ENCODE peak calls at places on chromosomes 2 and 18, in six cellular contexts. D is K562, N is GM23338, C is GM12878, L is Panc1, A is HCT116. I is an unnamed sample.

GRCh38 chr2:183079335-183079775 is 808 bp downstream of the DUSP19 start:
- DNase-seq in D (no peak), N (no peak), C (no peak), L (no peak), A (no peak), I (no peak)

GRCh38 chr2:55363636-55364035 is 56.0 kb downstream of the CCDC88A start:
- DNase-seq in D (no peak), N (no peak), C (no peak), L (no peak), A (no peak), I (no peak)

GRCh38 chr2:200383380-200384110 is 77.1 kb downstream of the SPATS2L start:
- DNase-seq in D (no peak), N (peak), C (peak), L (no peak), A (no peak), I (no peak)

GRCh38 chr2:238097988-238098853 is 1.9 kb upstream of the ESPNL start:
- DNase-seq in D (peak), N (peak), C (no peak), L (peak), A (peak), I (peak)

GRCh38 chr18:58861353-58861752 is 3.3 kb upstream of the ZNF532 start:
- DNase-seq in D (no peak), N (peak), C (no peak), L (no peak), A (no peak), I (no peak)

GRCh38 chr2:169693344-169693743 is 861 bp downstream of the CFAP210 start:
- DNase-seq in D (peak), N (peak), C (no peak), L (no peak), A (peak), I (peak)

GRCh38 chr2:102057502-102058292 is 65.9 kb downstream of the IL1R2 start:
- DNase-seq in D (no peak), N (no peak), C (peak), L (no peak), A (no peak), I (no peak)

GRCh38 chr2:165277860-165278656 is 38.8 kb downstream of the SCN2A start:
- DNase-seq in D (no peak), N (no peak), C (no peak), L (no peak), A (no peak), I (no peak)

GRCh38 chr2:84953535-84953934 is 17.4 kb upstream of the KCMF1 start:
- DNase-seq in D (no peak), N (no peak), C (no peak), L (no peak), A (no peak), I (no peak)

GRCh38 chr18:54924948-54925347 is 34.3 kb downstream of the CCDC68 start:
- DNase-seq in D (no peak), N (no peak), C (no peak), L (no peak), A (no peak), I (no peak)

GRCh38 chr2:158099716-158100115 is 2.0 kb upstream of the UPP2 start:
- DNase-seq in D (no peak), N (no peak), C (no peak), L (no peak), A (no peak), I (no peak)

GRCh38 chr2:24831736-24832421 is 38.7 kb downstream of the CENPO start:
- DNase-seq in D (no peak), N (no peak), C (no peak), L (no peak), A (no peak), I (no peak)

GRCh38 chr2:41527525-41528323 is 520.1 kb upstream of the PKDCC start:
- DNase-seq in D (no peak), N (no peak), C (no peak), L (no peak), A (no peak), I (no peak)

GRCh38 chr2:189142893-189143759 is 36.4 kb downstream of the COL5A2 start:
- DNase-seq in D (peak), N (peak), C (peak), L (peak), A (peak), I (peak)

GRCh38 chr2:239916205-239917127 is 108.7 kb downstream of the NDUFA10 start:
- DNase-seq in D (no peak), N (no peak), C (no peak), L (no peak), A (no peak), I (no peak)

GRCh38 chr2:176200971-176201370 is 12.5 kb downstream of the HOXD1 start:
- DNase-seq in D (no peak), N (no peak), C (no peak), L (no peak), A (no peak), I (no peak)

GRCh38 chr18:38028941-38029340 is 463.3 kb upstream of the CELF4 start:
- DNase-seq in D (no peak), N (no peak), C (no peak), L (no peak), A (no peak), I (no peak)

GRCh38 chr2:166419616-166419934 is 43.8 kb upstream of the SCN9A start:
- DNase-seq in D (no peak), N (peak), C (no peak), L (no peak), A (peak), I (no peak)

GRCh38 chr2:195863564-195863963 is 205.1 kb downstream of the DNAH7 start:
- DNase-seq in D (no peak), N (no peak), C (no peak), L (no peak), A (no peak), I (peak)

GRCh38 chr18:57029761-57030160 is 117.1 kb upstream of the BOD1L2 start:
- DNase-seq in D (no peak), N (peak), C (no peak), L (no peak), A (no peak), I (no peak)

GRCh38 chr2:105712166-105712915 is 32.4 kb upstream of the NCK2 start:
- DNase-seq in D (no peak), N (no peak), C (no peak), L (peak), A (no peak), I (no peak)

GRCh38 chr2:136171223-136171622 is 53.3 kb upstream of the CXCR4 start:
- DNase-seq in D (no peak), N (no peak), C (no peak), L (no peak), A (no peak), I (no peak)

GRCh38 chr2:6946722-6947121 is 29.5 kb downstream of the RNF144A start:
- DNase-seq in D (no peak), N (no peak), C (no peak), L (peak), A (no peak), I (no peak)

GRCh38 chr18:46668135-46668534 is 11.1 kb upstream of the LOXHD1 start:
- DNase-seq in D (no peak), N (peak), C (no peak), L (no peak), A (no peak), I (no peak)

GRCh38 chr2:224712346-224712745 is 3.8 kb downstream of the CCDC195 start:
- DNase-seq in D (no peak), N (no peak), C (no peak), L (no peak), A (no peak), I (no peak)

GRCh38 chr2:188897096-188897495 is 77.1 kb upstream of the COL3A1 start:
- DNase-seq in D (no peak), N (no peak), C (no peak), L (no peak), A (no peak), I (no peak)

GRCh38 chr2:131037398-131038257 is 55.6 kb downstream of the FAM168B start:
- DNase-seq in D (no peak), N (no peak), C (no peak), L (no peak), A (no peak), I (no peak)

GRCh38 chr2:45881970-45882581 is 230.6 kb downstream of the PRKCE start:
- DNase-seq in D (no peak), N (no peak), C (no peak), L (no peak), A (no peak), I (no peak)

GRCh38 chr18:2035056-2035455 is 536.2 kb downstream of the METTL4 start:
- DNase-seq in D (no peak), N (no peak), C (no peak), L (no peak), A (no peak), I (no peak)

GRCh38 chr2:204715332-204715731 is 170.1 kb downstream of the PARD3B start:
- DNase-seq in D (no peak), N (no peak), C (no peak), L (no peak), A (no peak), I (no peak)

GRCh38 chr2:155727097-155727906 is 605.2 kb downstream of the NR4A2 start:
- DNase-seq in D (no peak), N (peak), C (no peak), L (no peak), A (no peak), I (no peak)

DNA sequence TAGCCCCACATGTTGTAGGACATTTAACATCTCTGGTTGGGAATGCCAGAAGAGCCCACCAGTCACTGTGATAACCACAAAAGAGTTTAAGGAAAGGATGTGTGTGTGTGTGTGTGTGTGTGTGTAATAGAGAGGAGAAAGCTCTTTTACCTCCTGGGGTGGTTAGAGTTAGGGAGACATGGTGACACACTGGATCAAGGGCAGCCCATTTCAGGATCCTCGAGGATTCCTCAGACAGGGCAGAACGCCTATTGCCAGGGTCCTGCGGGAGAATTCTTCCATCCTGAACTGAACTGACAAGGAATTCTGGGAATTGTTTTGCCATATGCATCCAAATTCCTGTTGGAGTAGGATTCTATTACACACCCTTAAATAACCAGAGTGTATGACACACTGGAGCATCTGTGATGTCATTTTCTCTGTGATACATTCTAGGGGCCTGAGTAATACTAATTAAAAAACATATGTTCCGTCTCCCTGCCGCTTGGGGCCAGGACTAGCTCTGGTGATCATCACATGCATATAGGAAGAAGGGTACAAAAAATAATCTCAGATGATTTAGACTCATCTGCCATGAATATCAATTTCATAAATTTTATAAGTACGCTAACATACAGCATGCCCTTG is 156.4 kb upstream of the MMADHC start:
- DNase-seq in D (no peak), N (no peak), C (no peak), L (no peak), A (no peak), I (no peak)
- H3K4me3 ChIP-seq in D (no peak), N (no peak), C (no peak), L (no peak), A (no peak), I (no peak)

DNA sequence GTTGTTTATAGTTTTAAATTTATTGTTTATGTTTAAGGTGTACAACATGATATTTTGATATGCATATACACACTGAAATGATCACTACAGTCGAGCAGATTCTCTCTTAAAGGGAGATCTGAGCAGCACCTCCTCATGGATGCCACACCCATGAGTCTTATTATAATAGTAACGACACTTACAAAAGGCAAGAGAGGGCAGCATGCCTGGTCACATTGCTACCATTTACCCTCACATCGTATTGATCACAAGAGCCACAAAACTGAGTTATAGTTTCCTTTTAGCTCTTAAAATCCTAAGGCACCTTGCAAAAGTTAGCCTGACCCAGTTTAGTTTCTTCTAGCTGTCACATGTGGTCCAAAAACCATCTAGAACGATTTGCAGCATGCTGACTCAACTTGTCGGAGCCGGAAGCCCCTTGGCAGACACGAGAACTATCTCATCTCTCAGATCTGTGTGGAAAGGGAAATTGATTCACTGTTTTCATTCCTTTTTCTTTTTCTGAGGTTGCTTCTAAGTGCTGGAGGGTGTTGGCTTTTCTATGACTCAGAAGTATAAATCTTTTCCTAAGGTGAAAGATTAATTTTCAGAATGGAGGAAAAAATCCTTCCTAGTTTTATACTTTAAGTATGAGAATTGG is 85.3 kb downstream of the CDC42EP3 start:
- DNase-seq in D (no peak), N (no peak), C (peak), L (no peak), A (peak), I (no peak)
- H3K27ac ChIP-seq in D (peak), N (no peak), C (peak), L (no peak), A (peak), I (no peak)

GRCh38 chr2:70532244-70532935 is 21.2 kb downstream of the TGFA start:
- DNase-seq in D (no peak), N (no peak), C (no peak), L (no peak), A (no peak), I (no peak)

GRCh38 chr2:70531419-70532130 is 22.1 kb downstream of the TGFA start:
- DNase-seq in D (no peak), N (no peak), C (no peak), L (no peak), A (no peak), I (no peak)

GRCh38 chr2:70536517-70537060 is 17.0 kb downstream of the TGFA start:
- DNase-seq in D (no peak), N (no peak), C (no peak), L (no peak), A (no peak), I (no peak)

GRCh38 chr2:70535573-70535972 is 18.1 kb downstream of the TGFA start:
- DNase-seq in D (no peak), N (no peak), C (no peak), L (no peak), A (no peak), I (no peak)

DNA sequence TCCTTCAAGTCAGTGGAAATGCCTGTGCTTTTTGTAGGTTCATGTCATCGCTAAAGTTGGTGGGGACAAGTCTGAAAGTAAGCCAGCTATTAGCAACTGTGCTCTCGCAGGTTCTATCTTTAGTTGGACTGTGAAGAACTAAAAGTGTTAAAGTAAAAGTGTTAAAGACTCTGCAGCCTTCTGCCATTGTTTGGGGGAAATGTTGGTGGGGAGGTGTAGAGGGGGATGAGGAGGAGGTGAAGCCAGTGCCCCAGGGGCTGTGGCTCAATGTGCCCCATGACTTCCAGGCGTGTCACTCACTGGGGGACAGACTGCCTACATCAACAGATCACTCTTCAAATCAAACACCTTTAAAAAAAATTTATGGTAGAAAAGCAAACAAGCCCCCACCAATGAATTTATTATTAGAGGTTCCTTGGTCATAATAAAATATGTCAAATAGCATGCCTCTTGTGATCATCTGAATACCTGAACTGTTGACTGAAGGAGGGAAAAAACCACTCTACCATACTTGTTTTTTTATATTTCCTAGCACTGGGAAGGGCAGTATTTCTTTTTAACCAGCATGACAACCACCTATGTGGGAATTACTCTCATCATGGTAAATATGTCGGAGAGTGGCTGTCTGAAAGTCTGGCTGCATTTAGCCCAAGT is 19.3 kb downstream of the TGFA start:
- DNase-seq in D (no peak), N (no peak), C (no peak), L (no peak), A (no peak), I (no peak)
- TF ChIP-seq REST in D (no peak), N (no peak), C (no peak), L (no peak), A (no peak), I (no peak)

GRCh38 chr2:31413025-31413424 is 1.5 kb downstream of the XDH start:
- DNase-seq in D (no peak), N (no peak), C (no peak), L (no peak), A (no peak), I (no peak)
- H3K4me3 ChIP-seq in D (no peak), N (no peak), C (no peak), L (no peak), A (no peak), I (no peak)

DNA sequence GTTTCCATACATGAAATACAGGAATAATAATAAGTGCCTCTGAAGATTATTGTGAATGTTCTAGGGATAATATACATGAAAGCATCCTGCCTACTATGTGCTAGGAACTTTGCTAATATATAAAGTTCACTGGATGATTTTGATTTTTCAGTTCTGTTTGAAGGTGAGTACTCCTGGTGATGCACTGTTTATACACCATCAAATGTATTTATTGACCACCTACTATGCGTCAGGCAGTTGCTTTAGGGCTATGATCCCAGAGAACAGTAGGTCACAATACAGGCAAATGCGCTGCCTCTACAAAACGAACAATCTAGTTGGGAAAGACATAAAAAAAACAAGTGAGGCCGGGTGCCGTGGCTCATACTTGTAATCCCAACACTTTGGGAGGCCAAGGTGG is 10.7 kb downstream of the TXNDC9 start:
- DNase-seq in D (no peak), N (no peak), C (no peak), L (no peak), A (no peak), I (no peak)
- H3K27ac ChIP-seq in D (no peak), N (no peak), C (no peak), L (no peak), A (no peak), I (no peak)

GRCh38 chr2:156826342-156826933 is 390.3 kb downstream of the GPD2 start:
- DNase-seq in D (no peak), N (no peak), C (no peak), L (no peak), A (no peak), I (no peak)
- TF ChIP-seq REST in D (no peak), N (no peak), C (no peak), L (no peak), A (no peak), I (no peak)

DNA sequence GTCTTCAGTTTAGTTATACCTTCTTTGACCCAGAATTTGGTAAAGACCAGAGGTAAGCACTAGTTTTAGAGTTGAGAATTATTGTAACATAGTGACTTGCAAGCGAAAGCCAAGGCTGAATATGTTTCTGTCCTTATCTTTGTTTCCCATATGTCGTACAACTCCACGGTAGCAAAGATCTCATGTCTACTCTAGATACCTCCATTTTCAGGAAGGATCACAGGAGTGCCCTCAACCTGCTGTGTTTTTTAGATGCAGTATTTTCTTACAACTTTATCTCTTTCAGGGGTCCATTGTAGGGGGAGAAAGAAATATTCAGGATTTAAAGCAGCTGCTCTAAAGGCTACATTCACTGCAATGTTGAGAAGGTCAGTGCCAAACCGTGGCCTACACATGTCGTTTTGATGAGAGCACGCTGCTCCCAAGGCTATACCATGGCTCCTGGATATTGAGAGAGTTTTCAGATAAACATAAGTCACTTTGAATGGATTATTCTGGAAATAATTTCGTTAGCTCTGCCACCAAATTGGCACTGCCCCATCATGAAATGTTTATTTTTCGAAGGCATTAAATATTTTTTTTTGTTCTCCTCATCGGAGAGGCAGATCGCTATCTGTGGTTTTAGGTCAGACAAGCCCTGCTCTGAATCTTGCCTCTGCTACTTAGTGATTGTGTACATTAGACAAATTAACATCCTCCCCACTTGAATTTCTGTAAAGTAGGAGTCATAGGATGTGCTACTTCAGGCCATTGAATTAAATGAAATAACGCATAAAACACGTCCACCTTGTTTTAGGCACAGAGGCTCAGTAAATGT is 2.1 kb downstream of the RHBDD1 start:
- DNase-seq in D (peak), N (no peak), C (no peak), L (no peak), A (no peak), I (no peak)
- H3K4me3 ChIP-seq in D (peak), N (no peak), C (peak), L (no peak), A (no peak), I (no peak)